ENCODE peak calls at places on chromosomes 16 and 17, in four cellular contexts. One of them, this sample, is unnamed.

GRCh38 chr17:30780343-30780742 is 44.1 kb downstream of the CRLF3 start:
- DNase-seq in A549: no peak
- DNase-seq in kidney: no peak
- DNase-seq in psoas muscle: no peak
- DNase-seq in this sample: no peak

GRCh38 chr16:709651-710499 is 4.3 kb upstream of the FBXL16 start:
- DNase-seq in A549: peak; percentile 83
- DNase-seq in kidney: no peak
- DNase-seq in psoas muscle: no peak
- DNase-seq in this sample: no peak

GRCh38 chr17:77601054-77601979 is 357.2 kb upstream of the TNRC6C start:
- DNase-seq in A549: no peak
- DNase-seq in kidney: peak; percentile 89
- DNase-seq in psoas muscle: peak; percentile 77
- DNase-seq in this sample: peak; percentile 41

GRCh38 chr17:32917842-32918241 is 10.1 kb upstream of the TMEM98 start:
- DNase-seq in A549: no peak
- DNase-seq in kidney: no peak
- DNase-seq in psoas muscle: no peak
- DNase-seq in this sample: no peak

GRCh38 chr17:83110755-83111154 is 31.3 kb downstream of the METRNL start:
- DNase-seq in A549: no peak
- DNase-seq in kidney: no peak
- DNase-seq in psoas muscle: no peak
- DNase-seq in this sample: no peak

GRCh38 chr17:8149419-8150193 is 2.6 kb downstream of the PER1 start:
- DNase-seq in A549: no peak
- DNase-seq in kidney: peak; percentile 77
- DNase-seq in psoas muscle: no peak
- DNase-seq in this sample: no peak

GRCh38 chr17:82927661-82928601 is 88.1 kb upstream of the ZNF750 start:
- DNase-seq in A549: no peak
- DNase-seq in kidney: peak; percentile 71
- DNase-seq in psoas muscle: peak; percentile 57
- DNase-seq in this sample: peak; percentile 59

GRCh38 chr17:1880851-1881630 is 51.2 kb downstream of the RPA1 start:
- DNase-seq in A549: no peak
- DNase-seq in kidney: no peak
- DNase-seq in psoas muscle: no peak
- DNase-seq in this sample: no peak

GRCh38 chr16:75628351-75628750 is 5.3 kb upstream of the ADAT1 start:
- DNase-seq in A549: no peak
- DNase-seq in kidney: no peak
- DNase-seq in psoas muscle: no peak
- DNase-seq in this sample: no peak

GRCh38 chr17:80252871-80253270 is 7.8 kb upstream of the RNF213 start:
- DNase-seq in A549: peak; percentile 88
- DNase-seq in kidney: peak; percentile 87
- DNase-seq in psoas muscle: peak; percentile 75
- DNase-seq in this sample: peak; percentile 94

GRCh38 chr16:70159355-70160348 is 13.9 kb upstream of the CLEC18C start:
- DNase-seq in A549: no peak
- DNase-seq in kidney: no peak
- DNase-seq in psoas muscle: no peak
- DNase-seq in this sample: peak; percentile 44

GRCh38 chr17:82350182-82351030 is 8.6 kb upstream of the TEX19 start:
- DNase-seq in A549: peak; percentile 79
- DNase-seq in kidney: no peak
- DNase-seq in psoas muscle: peak; percentile 49
- DNase-seq in this sample: no peak

GRCh38 chr17:38431343-38432145 is 3.3 kb downstream of the ARHGAP23 start:
- DNase-seq in A549: no peak
- DNase-seq in kidney: peak; percentile 16
- DNase-seq in psoas muscle: no peak
- DNase-seq in this sample: no peak

GRCh38 chr16:88064011-88064888 is 113.0 kb downstream of the BANP start:
- DNase-seq in A549: no peak
- DNase-seq in kidney: peak; percentile 64
- DNase-seq in psoas muscle: peak; percentile 35
- DNase-seq in this sample: peak; percentile 57

GRCh38 chr17:29066603-29067002 is 23.7 kb downstream of the PIPOX start:
- DNase-seq in A549: no peak
- DNase-seq in kidney: no peak
- DNase-seq in psoas muscle: no peak
- DNase-seq in this sample: no peak

GRCh38 chr16:4200000-4200780 is 41.7 kb downstream of the SRL start:
- DNase-seq in A549: peak; percentile 72
- DNase-seq in kidney: peak; percentile 82
- DNase-seq in psoas muscle: peak; percentile 76
- DNase-seq in this sample: no peak

GRCh38 chr17:17189559-17189958 is 16.6 kb downstream of the PLD6 start:
- DNase-seq in A549: no peak
- DNase-seq in kidney: no peak
- DNase-seq in psoas muscle: no peak
- DNase-seq in this sample: no peak

GRCh38 chr17:17188586-17188985 is 17.5 kb downstream of the PLD6 start:
- DNase-seq in A549: no peak
- DNase-seq in kidney: no peak
- DNase-seq in psoas muscle: no peak
- DNase-seq in this sample: no peak

GRCh38 chr17:17191961-17192381 is 14.2 kb downstream of the PLD6 start:
- DNase-seq in A549: no peak
- DNase-seq in kidney: no peak
- DNase-seq in psoas muscle: no peak
- DNase-seq in this sample: no peak

GRCh38 chr17:17191346-17191792 is 14.8 kb downstream of the PLD6 start:
- DNase-seq in A549: no peak
- DNase-seq in kidney: no peak
- DNase-seq in psoas muscle: peak; percentile 92
- DNase-seq in this sample: no peak

DNA sequence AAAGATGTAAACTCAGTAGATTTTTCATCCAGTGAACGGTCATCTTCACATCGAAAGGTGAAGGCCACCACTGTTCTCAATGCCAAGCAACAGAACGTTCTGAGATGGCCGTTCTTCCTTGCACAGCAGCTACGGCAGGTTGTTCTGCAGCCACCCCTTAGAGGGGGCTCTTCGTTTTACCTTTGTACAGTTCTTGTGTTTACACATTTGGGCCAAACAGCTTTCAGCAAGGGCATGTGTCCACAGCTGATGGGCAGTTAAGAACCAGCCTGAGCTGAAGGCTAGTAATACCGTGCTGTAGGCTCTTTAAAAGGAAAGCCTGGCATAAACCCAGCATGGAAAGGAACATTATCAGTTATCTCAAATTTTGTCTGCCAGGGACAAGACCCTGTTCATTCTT is 15.9 kb downstream of the PLD6 start:
- DNase-seq in A549: no peak
- DNase-seq in kidney: no peak
- DNase-seq in psoas muscle: no peak
- DNase-seq in this sample: no peak
- H3K27ac ChIP-seq in A549: no peak overlapping the region
- H3K27ac ChIP-seq in kidney: no peak overlapping the region
- H3K27ac ChIP-seq in psoas muscle: peak overlapping the region; percentile 83
- H3K27ac ChIP-seq in this sample: no peak overlapping the region

DNA sequence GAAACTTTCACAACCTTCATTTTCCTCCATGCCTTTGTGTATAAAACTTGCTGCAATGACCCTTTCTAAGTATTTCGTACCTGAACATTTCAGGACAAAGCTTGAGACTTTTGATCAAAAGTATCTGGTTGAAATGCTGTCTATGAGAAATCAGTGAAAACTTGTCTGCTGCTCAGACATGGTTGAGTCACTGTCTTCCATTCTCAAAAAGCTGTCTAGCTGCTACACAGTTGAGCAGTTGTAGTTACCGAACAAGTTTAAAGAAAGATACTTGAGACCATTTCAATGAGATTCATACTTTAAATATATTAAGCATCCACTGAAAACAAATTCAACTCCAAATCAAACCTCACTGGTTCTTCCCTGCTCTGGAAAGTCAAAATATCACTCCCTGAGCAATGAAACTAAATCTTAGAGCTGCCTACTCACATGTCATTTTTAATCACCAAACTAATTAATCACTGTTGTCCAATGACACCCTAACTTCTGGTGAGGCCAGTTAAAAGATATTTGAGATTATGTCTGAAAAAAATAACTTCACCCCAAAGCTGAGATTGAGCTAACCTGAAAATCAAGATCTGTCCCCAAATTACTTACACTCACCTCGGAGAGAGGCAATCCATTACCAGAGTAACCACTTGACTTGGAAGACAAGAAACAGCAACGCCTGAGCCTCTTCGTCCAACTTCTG is 503 bp downstream of the TMEM100 start:
- DNase-seq in A549: no peak
- DNase-seq in kidney: no peak
- DNase-seq in psoas muscle: no peak
- DNase-seq in this sample: no peak
- H3K4me3 ChIP-seq in A549: no peak overlapping the region
- H3K4me3 ChIP-seq in kidney: peak overlapping the region; percentile 40
- H3K4me3 ChIP-seq in psoas muscle: peak overlapping the region; percentile 65
- H3K4me3 ChIP-seq in this sample: no peak overlapping the region

GRCh38 chr16:89545044-89545830 is 15.2 kb upstream of the RPL13 start:
- DNase-seq in A549: no peak
- DNase-seq in kidney: no peak
- DNase-seq in psoas muscle: no peak
- DNase-seq in this sample: no peak
- H3K27ac ChIP-seq in A549: no peak overlapping the region
- H3K27ac ChIP-seq in kidney: no peak overlapping the region
- H3K27ac ChIP-seq in psoas muscle: no peak overlapping the region
- H3K27ac ChIP-seq in this sample: no peak overlapping the region

GRCh38 chr17:41100081-41100480 is 1.9 kb downstream of the KRTAP4-16 start:
- DNase-seq in A549: no peak
- DNase-seq in kidney: no peak
- DNase-seq in psoas muscle: no peak
- DNase-seq in this sample: no peak
- H3K4me3 ChIP-seq in A549: no peak overlapping the region
- H3K4me3 ChIP-seq in kidney: no peak overlapping the region
- H3K4me3 ChIP-seq in psoas muscle: no peak overlapping the region
- H3K4me3 ChIP-seq in this sample: no peak overlapping the region